ENCODE peak calls at places on chromosomes 11 and 22, in four cellular contexts. L is Ammon's horn, E is SJSA1, S is lung microvascular endothelial cell. F is an unnamed sample.

GRCh38 chr22:19290400-19291217 is 910 bp downstream of the CLTCL1 start:
- DNase-seq in L (no peak), E (no peak), S (no peak), F (no peak)

GRCh38 chr11:119196833-119197483 is 9.2 kb upstream of the CBL start:
- DNase-seq in L (peak), E (no peak), S (peak), F (peak)

GRCh38 chr11:90124946-90125345 is 9.5 kb upstream of the NAALAD2 start:
- DNase-seq in L (no peak), E (no peak), S (no peak), F (no peak)

GRCh38 chr11:898160-898517 is 12.5 kb downstream of the CHID1 start:
- DNase-seq in L (no peak), E (no peak), S (peak), F (no peak)

GRCh38 chr11:73293356-73293936 is 14.6 kb upstream of the ARHGEF17 start:
- DNase-seq in L (no peak), E (no peak), S (no peak), F (no peak)

GRCh38 chr11:69654660-69655478 is 13.9 kb downstream of the CCND1 start:
- DNase-seq in L (no peak), E (peak), S (peak), F (no peak)

GRCh38 chr11:68932933-68933577 is 29.4 kb downstream of the IGHMBP2 start:
- DNase-seq in L (no peak), E (peak), S (no peak), F (no peak)

GRCh38 chr11:9738126-9738525 is 74.2 kb downstream of the SWAP70 start:
- DNase-seq in L (peak), E (no peak), S (no peak), F (no peak)

GRCh38 chr11:130995266-130995665 is 79.0 kb upstream of the SNX19 start:
- DNase-seq in L (peak), E (no peak), S (no peak), F (no peak)

GRCh38 chr11:93155738-93156137 is 42.1 kb downstream of the SLC36A4 start:
- DNase-seq in L (no peak), E (no peak), S (no peak), F (no peak)

GRCh38 chr11:13875643-13876042 is 86.9 kb upstream of the SPON1 start:
- DNase-seq in L (no peak), E (no peak), S (no peak), F (no peak)

GRCh38 chr11:16981651-16982194 is 32.5 kb downstream of the PLEKHA7 start:
- DNase-seq in L (peak), E (peak), S (peak), F (no peak)

GRCh38 chr11:3052109-3052479 is 5.1 kb downstream of the CARS1 start:
- DNase-seq in L (no peak), E (no peak), S (peak), F (no peak)

GRCh38 chr11:85759915-85760314 is 51.0 kb downstream of the SYTL2 start:
- DNase-seq in L (no peak), E (no peak), S (no peak), F (no peak)

GRCh38 chr22:33792837-33793236 is 127.4 kb downstream of the LARGE1 start:
- DNase-seq in L (no peak), E (no peak), S (no peak), F (no peak)

GRCh38 chr11:29432719-29433325 is 584.0 kb downstream of the KCNA4 start:
- DNase-seq in L (no peak), E (no peak), S (peak), F (no peak)

GRCh38 chr11:116792869-116793475 is 1.3 kb upstream of the APOA5 start:
- DNase-seq in L (no peak), E (no peak), S (no peak), F (no peak)

GRCh38 chr11:79068356-79068755 is 372.5 kb downstream of the TENM4 start:
- DNase-seq in L (no peak), E (no peak), S (no peak), F (no peak)

GRCh38 chr22:49380095-49380827 is 447.4 kb downstream of the BRD1 start:
- DNase-seq in L (no peak), E (no peak), S (no peak), F (peak)

GRCh38 chr22:30803679-30804078 is 109.0 kb downstream of the OSBP2 start:
- DNase-seq in L (no peak), E (no peak), S (no peak), F (no peak)

GRCh38 chr11:112086422-112087191 is at the start of the genes SDHD and TIMM8B:
- DNase-seq in L (peak), E (peak), S (peak), F (peak)

GRCh38 chr11:96155627-96156378 is 187.2 kb downstream of the MAML2 start:
- DNase-seq in L (peak), E (peak), S (peak), F (peak)

GRCh38 chr11:71240865-71241691 is 11.3 kb downstream of the SHANK2 start:
- DNase-seq in L (no peak), E (peak), S (peak), F (peak)

GRCh38 chr11:114110948-114111347 is 51.4 kb downstream of the ZBTB16 start:
- DNase-seq in L (no peak), E (no peak), S (peak), F (peak)

F was measured in left lobe of liver.